ENCODE peak calls at places on chromosomes 4 and X, in six cellular contexts. D, K, P, O, U and S are unnamed samples.

GRCh38 chr4:75289843-75290616 is 224.2 kb downstream of the RCHY1 start:
- DNase-seq in U (peak; percentile 69), O (no peak), K (peak; percentile 19), D (no peak), P (no peak), S (no peak)

GRCh38 chr4:152530600-152530999 is 5.3 kb downstream of the FBXW7 start:
- DNase-seq in P (no peak), D (no peak), O (no peak), U (no peak), K (no peak), S (no peak)

GRCh38 chrX:22666441-22666840 is 333.3 kb upstream of the DDX53 start:
- DNase-seq in O (no peak), U (peak; percentile 75), K (peak; percentile 44), P (no peak), D (peak; percentile 17), S (no peak)

GRCh38 chr4:137125011-137125410 is 407.3 kb downstream of the PCDH18 start:
- DNase-seq in K (peak; percentile 78), P (no peak), U (peak; percentile 1), O (no peak), D (no peak), S (no peak)

GRCh38 chr4:112377127-112377635 is 80.0 kb downstream of the ALPK1 start:
- DNase-seq in U (no peak), K (no peak), D (no peak), O (no peak), P (no peak), S (no peak)

GRCh38 chr4:1029957-1030520 is 18.6 kb downstream of the FGFRL1 start:
- DNase-seq in D (no peak), P (no peak), O (no peak), U (peak; percentile 26), K (no peak), S (no peak)

GRCh38 chrX:118211891-118212816 is 95.5 kb upstream of the KLHL13 start:
- DNase-seq in P (no peak), K (no peak), D (no peak), O (no peak), U (no peak), S (no peak)

GRCh38 chr4:2402053-2402452 is 16.4 kb downstream of the ZFYVE28 start:
- DNase-seq in U (no peak), K (peak; percentile 54), D (peak; percentile 39), P (peak; percentile 69), O (no peak), S (peak; percentile 73)

GRCh38 chrX:102560423-102561068 is 38.8 kb upstream of the ARMCX5 start:
- DNase-seq in U (no peak), K (no peak), P (no peak), D (no peak), O (no peak), S (no peak)